ENCODE peak calls at places on chromosomes 7 and 10, in four cellular contexts. One of them, this sample, is unnamed. For H3K27me3 and H3K79me2, the result is how much of the 10 kb centered on the place peaks cover.

GRCh38 chr7:108973075-108973474 is 403.4 kb downstream of the DNAJB9 start:
- DNase-seq in fibroblast of lung: peak
- DNase-seq in GM12878: no peak
- DNase-seq in HCT116: peak
- DNase-seq in this sample: no peak

GRCh38 chr7:73908123-73908611 is 47.2 kb downstream of the TMEM270 start:
- DNase-seq in GM12878: no peak
- DNase-seq in HCT116: no peak
- DNase-seq in fibroblast of lung: no peak
- DNase-seq in this sample: no peak

GRCh38 chr10:60114765-60115586 is 208.6 kb upstream of the CCDC6 start:
- DNase-seq in GM12878: no peak
- DNase-seq in fibroblast of lung: peak
- DNase-seq in HCT116: peak
- DNase-seq in this sample: no peak

GRCh38 chr7:17041324-17041723 is 159.5 kb upstream of the AGR3 start:
- DNase-seq in fibroblast of lung: peak
- DNase-seq in GM12878: no peak
- DNase-seq in HCT116: no peak
- DNase-seq in this sample: no peak

GRCh38 chr10:132306341-132306685 is 1.4 kb downstream of the STK32C start:
- DNase-seq in HCT116: no peak
- DNase-seq in GM12878: no peak
- DNase-seq in fibroblast of lung: no peak
- DNase-seq in this sample: no peak

GRCh38 chr7:7970113-7970619 is 1.6 kb downstream of the GLCCI1 start:
- DNase-seq in HCT116: no peak
- DNase-seq in fibroblast of lung: peak
- DNase-seq in GM12878: no peak
- DNase-seq in this sample: no peak

GRCh38 chr10:108410231-108410630 is 1245.7 kb upstream of the SORCS1 start:
- DNase-seq in GM12878: no peak
- DNase-seq in HCT116: no peak
- DNase-seq in fibroblast of lung: no peak
- DNase-seq in this sample: no peak

GRCh38 chr10:49512121-49512809 is 26.7 kb downstream of the ERCC6 start:
- DNase-seq in GM12878: no peak
- DNase-seq in fibroblast of lung: peak
- DNase-seq in HCT116: peak
- DNase-seq in this sample: no peak

GRCh38 chr10:44961231-44961571 is 1.6 kb downstream of the RASSF4 start:
- DNase-seq in GM12878: no peak
- DNase-seq in HCT116: no peak
- DNase-seq in fibroblast of lung: no peak
- DNase-seq in this sample: no peak

GRCh38 chr10:70649526-70649925 is 22.8 kb upstream of the ADAMTS14 start:
- DNase-seq in fibroblast of lung: peak
- DNase-seq in HCT116: no peak
- DNase-seq in GM12878: no peak
- DNase-seq in this sample: peak

GRCh38 chr7:116888895-116889294 is 26.5 kb downstream of the CAPZA2 start:
- DNase-seq in GM12878: no peak
- DNase-seq in fibroblast of lung: no peak
- DNase-seq in HCT116: no peak
- DNase-seq in this sample: no peak

GRCh38 chr7:116884691-116885090 is 22.3 kb downstream of the CAPZA2 start:
- DNase-seq in GM12878: no peak
- DNase-seq in HCT116: no peak
- DNase-seq in fibroblast of lung: no peak
- DNase-seq in this sample: no peak

GRCh38 chr7:116885724-116886123 is 23.3 kb downstream of the CAPZA2 start:
- DNase-seq in fibroblast of lung: no peak
- DNase-seq in HCT116: no peak
- DNase-seq in GM12878: no peak
- DNase-seq in this sample: no peak

DNA sequence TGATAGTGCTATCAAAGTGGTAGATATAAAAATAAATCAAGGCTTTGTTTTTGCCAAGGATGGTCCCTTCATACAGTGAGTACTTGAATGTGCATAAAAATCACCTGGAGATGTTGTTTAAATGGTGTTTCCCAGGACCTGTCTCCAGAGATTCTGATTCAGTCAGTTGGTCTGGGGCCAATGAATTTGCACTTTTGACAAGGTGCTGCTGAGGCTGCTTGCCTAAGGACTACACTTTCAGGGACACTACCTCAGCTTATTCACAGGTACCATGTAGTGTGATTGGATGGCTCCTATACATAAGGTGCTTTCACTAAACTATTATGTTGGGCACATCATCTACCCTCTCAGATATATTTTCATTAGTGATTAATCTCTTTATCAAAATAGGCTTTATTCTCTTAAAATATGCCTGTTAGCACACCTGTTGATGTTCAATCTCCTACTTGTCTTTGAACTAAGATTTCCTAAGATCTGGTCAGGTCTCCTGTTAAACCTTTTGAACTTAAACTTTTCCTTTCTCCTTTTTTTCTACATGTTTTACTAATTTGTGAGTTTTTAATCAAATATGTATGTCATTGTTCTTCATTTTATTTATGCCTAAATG is 24.3 kb downstream of the CAPZA2 start:
- DNase-seq in fibroblast of lung: no peak
- DNase-seq in GM12878: no peak
- DNase-seq in HCT116: no peak
- DNase-seq in this sample: no peak
- H3K27me3 ChIP-seq in fibroblast of lung: under half
- H3K27me3 ChIP-seq in GM12878: under half
- H3K27me3 ChIP-seq in HCT116: under half
- H3K27me3 ChIP-seq in this sample: under half

GRCh38 chr7:12066004-12066403 is 145.1 kb upstream of the TMEM106B start:
- DNase-seq in fibroblast of lung: no peak
- DNase-seq in HCT116: peak
- DNase-seq in GM12878: no peak
- DNase-seq in this sample: no peak
- H3K79me2 ChIP-seq in fibroblast of lung: under half
- H3K79me2 ChIP-seq in HCT116: under half
- H3K79me2 ChIP-seq in GM12878: under half
- H3K79me2 ChIP-seq in this sample: under half

DNA sequence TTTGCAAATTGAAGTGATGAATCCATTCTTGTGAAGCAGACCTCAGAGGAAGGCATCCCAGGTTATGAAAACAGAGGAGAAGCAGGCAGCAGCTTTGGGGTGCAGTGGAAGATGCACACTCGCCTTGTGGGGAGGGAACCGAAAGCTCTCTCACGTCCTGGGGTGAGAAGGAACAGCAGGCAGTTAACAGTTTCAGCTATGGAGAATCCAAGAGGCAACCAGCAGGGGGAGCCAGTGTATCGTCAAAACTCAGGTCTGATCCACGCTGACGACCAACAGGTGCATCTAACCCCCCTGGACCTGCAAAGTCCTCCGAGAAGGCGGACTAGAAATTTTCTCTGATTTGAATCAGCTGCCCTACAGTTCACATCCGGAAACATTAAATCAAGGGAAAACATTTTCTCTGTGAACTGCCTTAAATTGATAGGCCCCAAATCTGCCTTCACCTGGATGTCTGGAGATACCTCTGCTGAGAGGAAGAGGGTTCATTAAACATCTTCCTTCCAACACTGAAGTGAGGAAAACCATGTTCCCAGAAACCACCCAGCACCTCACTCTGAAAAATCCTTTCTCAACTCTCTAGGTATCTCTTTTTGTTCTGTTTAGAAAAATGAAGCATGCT is 139.0 kb upstream of the PFKP start:
- DNase-seq in GM12878: peak
- DNase-seq in fibroblast of lung: peak
- DNase-seq in HCT116: peak
- DNase-seq in this sample: peak
- H3K27me3 ChIP-seq in GM12878: under half
- H3K27me3 ChIP-seq in fibroblast of lung: under half
- H3K27me3 ChIP-seq in HCT116: under half
- H3K27me3 ChIP-seq in this sample: under half

DNA sequence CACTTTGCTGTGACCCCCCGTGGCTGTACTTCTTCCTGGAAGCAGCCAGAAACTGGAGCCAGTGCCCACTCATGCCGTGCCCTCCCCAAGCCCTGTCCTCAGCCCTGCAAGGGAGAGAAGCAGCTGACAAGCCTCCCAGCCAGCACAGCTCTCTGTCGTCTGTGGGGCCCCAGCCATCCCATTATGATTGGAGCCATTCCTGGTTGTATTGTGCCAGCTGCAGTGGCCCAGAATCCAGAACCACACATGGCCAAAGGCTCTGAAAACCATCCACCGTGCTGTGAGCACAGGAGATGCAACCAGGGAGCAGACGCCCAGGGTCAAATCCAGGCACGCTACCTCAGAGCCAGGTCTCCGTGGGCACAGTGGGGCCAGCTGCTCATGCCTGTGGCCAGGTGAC is 18.7 kb downstream of the GRID2IP start:
- DNase-seq in HCT116: no peak
- DNase-seq in GM12878: no peak
- DNase-seq in fibroblast of lung: no peak
- DNase-seq in this sample: no peak
- H3K79me2 ChIP-seq in HCT116: under half
- H3K79me2 ChIP-seq in GM12878: under half
- H3K79me2 ChIP-seq in fibroblast of lung: under half
- H3K79me2 ChIP-seq in this sample: under half

GRCh38 chr7:1320616-1321289 is 88.1 kb downstream of the UNCX start:
- DNase-seq in HCT116: no peak
- DNase-seq in GM12878: no peak
- DNase-seq in fibroblast of lung: no peak
- DNase-seq in this sample: no peak
- H3K27me3 ChIP-seq in HCT116: under half
- H3K27me3 ChIP-seq in GM12878: under half
- H3K27me3 ChIP-seq in fibroblast of lung: under half
- H3K27me3 ChIP-seq in this sample: under half

DNA sequence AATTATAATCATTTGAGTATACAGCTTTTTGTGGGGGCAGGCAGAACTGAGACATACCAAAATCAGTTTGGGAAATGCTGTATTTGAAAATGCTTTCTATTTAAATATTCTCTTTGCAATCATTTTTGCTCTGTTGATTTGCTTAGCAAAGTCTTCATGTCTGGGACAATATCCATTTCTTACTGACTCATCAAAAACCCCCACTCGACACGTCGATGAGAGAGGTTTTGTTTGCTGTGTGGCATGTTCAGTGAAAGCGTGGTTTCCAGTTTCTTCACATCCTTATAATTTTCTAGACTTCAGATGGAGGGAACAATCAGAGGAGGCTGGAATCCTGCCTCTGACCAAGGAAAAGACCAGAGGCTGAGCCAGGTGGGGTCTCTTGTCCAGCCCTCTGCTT is 28.9 kb downstream of the HTRA1 start:
- DNase-seq in GM12878: no peak
- DNase-seq in HCT116: no peak
- DNase-seq in fibroblast of lung: peak
- DNase-seq in this sample: no peak
- H3K79me2 ChIP-seq in GM12878: under half
- H3K79me2 ChIP-seq in HCT116: under half
- H3K79me2 ChIP-seq in fibroblast of lung: under half
- H3K79me2 ChIP-seq in this sample: under half

GRCh38 chr7:28318126-28318762 is 94.1 kb upstream of the CREB5 start:
- DNase-seq in HCT116: no peak
- DNase-seq in fibroblast of lung: no peak
- DNase-seq in GM12878: no peak
- DNase-seq in this sample: no peak
- H3K27me3 ChIP-seq in HCT116: under half
- H3K27me3 ChIP-seq in fibroblast of lung: under half
- H3K27me3 ChIP-seq in GM12878: under half
- H3K27me3 ChIP-seq in this sample: under half